ENCODE peak calls at places on chromosomes 5 and 9, in four cellular contexts. Z, M, L and H are unnamed samples.

GRCh38 chr9:272251-273213 is 57.9 kb downstream of the DOCK8 start:
- DNase-seq in Z (peak; percentile 31), M (no peak), L (no peak), H (peak; percentile 91)

GRCh38 chr5:168669668-168670378 is 90.7 kb upstream of the PANK3 start:
- DNase-seq in Z (no peak), M (no peak), L (no peak), H (no peak)

GRCh38 chr5:177462021-177462670 is 11.3 kb downstream of the DBN1 start:
- DNase-seq in Z (peak; percentile 25), M (no peak), L (no peak), H (no peak)

GRCh38 chr5:148374693-148375360 is 8.9 kb upstream of the FBXO38 start:
- DNase-seq in Z (peak; percentile 70), M (no peak), L (no peak), H (peak; percentile 61)

GRCh38 chr5:148033138-148033537 is 30.6 kb upstream of the SPINK5 start:
- DNase-seq in Z (no peak), M (no peak), L (no peak), H (no peak)

GRCh38 chr9:70563437-70564204 is 149.2 kb upstream of the KLF9 start:
- DNase-seq in Z (peak; percentile 26), M (no peak), L (no peak), H (no peak)

GRCh38 chr9:126397056-126397455 is 70.4 kb downstream of the MVB12B start:
- DNase-seq in Z (no peak), M (no peak), L (no peak), H (no peak)

GRCh38 chr5:150659360-150660107 is 1.5 kb upstream of the MYOZ3 start:
- DNase-seq in Z (peak; percentile 54), M (no peak), L (peak; percentile 46), H (no peak)

GRCh38 chr5:169576181-169576598 is 7.4 kb upstream of the SPDL1 start:
- DNase-seq in Z (no peak), M (no peak), L (peak; percentile 66), H (no peak)

GRCh38 chr5:142109356-142110045 is 922 bp downstream of the NDFIP1 start:
- DNase-seq in Z (peak; percentile 37), M (no peak), L (no peak), H (peak; percentile 72)

GRCh38 chr5:142110988-142111687 is 2.6 kb downstream of the NDFIP1 start:
- DNase-seq in Z (no peak), M (no peak), L (no peak), H (no peak)

GRCh38 chr5:142110046-142110531 is 1.5 kb downstream of the NDFIP1 start:
- DNase-seq in Z (peak; percentile 23), M (no peak), L (peak; percentile 71), H (peak; percentile 80)

GRCh38 chr5:142107729-142108431 is 699 bp upstream of the NDFIP1 start:
- DNase-seq in Z (no peak), M (no peak), L (no peak), H (peak; percentile 73)

DNA sequence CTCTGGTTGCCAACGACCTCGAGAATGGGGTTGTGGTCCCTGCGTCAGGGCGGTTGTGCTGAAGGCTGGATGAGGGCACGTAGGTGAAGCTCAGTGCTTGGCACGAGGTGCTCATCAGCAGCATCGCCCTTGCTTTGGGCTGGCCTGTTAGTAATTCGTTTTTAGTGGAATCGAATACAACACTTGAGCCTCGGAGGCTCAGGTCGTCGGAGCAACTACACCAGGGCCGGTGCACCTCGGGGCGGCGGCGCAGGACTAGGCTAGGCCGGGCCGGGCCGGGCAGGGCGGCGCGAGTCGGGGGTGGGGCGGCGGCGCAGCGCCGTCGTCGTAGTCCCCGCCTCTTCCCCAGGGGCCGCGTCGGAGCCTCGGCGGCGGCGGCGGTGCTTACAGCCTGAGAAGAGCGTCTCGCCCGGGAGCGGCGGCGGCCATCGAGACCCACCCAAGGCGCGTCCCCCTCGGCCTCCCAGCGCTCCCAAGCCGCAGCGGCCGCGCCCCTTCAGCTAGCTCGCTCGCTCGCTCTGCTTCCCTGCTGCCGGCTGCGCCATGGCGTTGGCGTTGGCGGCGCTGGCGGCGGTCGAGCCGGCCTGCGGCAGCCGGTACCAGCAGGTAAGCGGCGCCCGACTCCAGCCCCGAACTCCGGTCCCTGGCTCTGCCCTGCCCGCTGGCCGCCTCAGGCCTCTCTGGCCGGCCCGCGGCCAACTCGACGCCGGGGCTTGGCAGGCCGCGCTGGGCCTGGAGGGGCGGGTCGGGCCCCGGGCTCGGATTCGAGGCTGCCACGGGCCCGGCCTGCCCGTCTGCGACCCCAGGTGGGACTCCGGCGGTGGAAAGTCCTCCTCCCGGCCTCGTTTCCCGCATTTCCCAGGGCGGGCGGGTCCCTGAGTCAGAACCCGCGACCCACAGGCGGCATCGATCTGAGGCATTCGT is at the start of gene NDFIP1:
- DNase-seq in Z (peak; percentile 84), M (peak; percentile 92), L (peak; percentile 91), H (peak; percentile 95)
- TF ChIP-seq POLR2A in Z (peak; percentile 97), M (peak; percentile 97), L (peak; percentile 43), H (peak; percentile 86)

GRCh38 chr9:130267930-130268329 is 2.4 kb downstream of the HMCN2 start:
- DNase-seq in Z (no peak), M (no peak), L (peak; percentile 65), H (no peak)

GRCh38 chr9:130264414-130265350 is 878 bp upstream of the HMCN2 start:
- DNase-seq in Z (no peak), M (no peak), L (peak; percentile 60), H (no peak)

GRCh38 chr9:130266236-130267098 is 907 bp downstream of the HMCN2 start:
- DNase-seq in Z (no peak), M (peak; percentile 48), L (peak; percentile 66), H (no peak)

GRCh38 chr9:130263601-130264413 is 1.8 kb upstream of the HMCN2 start:
- DNase-seq in Z (no peak), M (peak; percentile 72), L (peak; percentile 63), H (no peak)

GRCh38 chr9:130265431-130266235 is at the start of gene HMCN2:
- DNase-seq in Z (peak; percentile 32), M (peak; percentile 57), L (peak; percentile 86), H (no peak)
- TF ChIP-seq POLR2A in Z (no peak), M (no peak), L (no peak), H (no peak)

DNA sequence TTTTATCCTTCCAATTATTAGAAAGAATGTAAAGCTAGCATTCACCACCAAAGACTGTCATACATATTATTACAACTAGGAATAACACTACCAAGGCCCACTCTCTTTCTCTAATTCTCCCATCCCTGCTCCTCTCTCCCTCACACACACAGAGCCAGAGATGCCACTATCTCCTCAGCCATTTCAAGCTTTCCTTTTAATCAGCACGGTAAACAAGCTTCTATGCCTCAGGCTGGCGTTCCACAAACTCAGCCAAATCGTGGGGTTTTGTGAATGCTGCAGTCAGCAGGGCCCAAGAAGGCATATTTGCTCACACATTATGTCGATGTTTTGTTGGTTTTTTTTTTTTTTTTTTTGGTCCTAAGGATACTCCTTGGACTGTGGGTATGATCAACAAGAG is 979.9 kb upstream of the DMAC1 start:
- DNase-seq in Z (no peak), M (no peak), L (no peak), H (no peak)
- TF ChIP-seq POLR2A in Z (no peak), M (no peak), L (no peak), H (no peak)

GRCh38 chr9:137277329-137278041 is at the start of gene TOR4A:
- DNase-seq in Z (peak; percentile 75), M (peak; percentile 84), L (peak; percentile 91), H (peak; percentile 73)
- TF ChIP-seq POLR2A in Z (peak; percentile 15), M (peak; percentile 3), L (no peak), H (peak; percentile 30)